ENCODE peak calls at places on chromosomes 4 and X, in ten cellular contexts. C, J, T, L, P, I, B, E, F and A are unnamed samples.

GRCh38 chrX:68699960-68700746 is 52.7 kb downstream of the STARD8 start:
- DNase-seq in C (no peak), B (no peak), P (peak; percentile 28), T (no peak), J (no peak), L (no peak), F (no peak), E (no peak), I (peak; percentile 37), A (peak; percentile 22)

GRCh38 chr4:181807771-181808170 is 435.4 kb upstream of the TENM3 start:
- DNase-seq in T (no peak), L (no peak), E (peak; percentile 69), B (no peak), C (no peak), F (no peak), I (no peak), P (no peak), J (no peak), A (no peak)

GRCh38 chrX:139720136-139720535 is 12.2 kb upstream of the MCF2 start:
- DNase-seq in C (no peak), E (peak; percentile 11), I (peak; percentile 1), P (peak; percentile 23), L (no peak), J (no peak), B (no peak), T (no peak), F (no peak), A (peak; percentile 4)

GRCh38 chr4:184310171-184310567 is 92.5 kb upstream of the ENPP6 start:
- DNase-seq in I (no peak), C (peak; percentile 55), P (no peak), T (no peak), F (no peak), L (no peak), B (no peak), E (no peak), J (no peak), A (peak; percentile 19)

GRCh38 chr4:80875642-80876041 is 154.9 kb upstream of the BMP3 start:
- DNase-seq in B (no peak), T (no peak), P (no peak), I (no peak), L (no peak), E (no peak), C (no peak), F (no peak), J (no peak), A (no peak)

GRCh38 chrX:69300323-69300722 is 135.1 kb upstream of the PJA1 start:
- DNase-seq in P (no peak), B (no peak), E (no peak), J (no peak), C (no peak), I (no peak), F (no peak), T (no peak), L (no peak), A (no peak)

GRCh38 chrX:150482537-150483217 is 85.7 kb upstream of the MTM1 start:
- DNase-seq in L (no peak), P (peak; percentile 57), B (no peak), J (peak; percentile 11), C (no peak), T (no peak), F (no peak), I (peak; percentile 92), E (peak; percentile 63), A (peak; percentile 87)

GRCh38 chrX:129925305-129926092 is 19.5 kb downstream of the UTP14A start:
- DNase-seq in T (peak; percentile 79), F (peak; percentile 69), P (peak; percentile 72), L (peak; percentile 41), B (peak; percentile 49), J (peak; percentile 77), C (peak; percentile 66), E (peak; percentile 91), I (peak; percentile 50), A (peak; percentile 72)

GRCh38 chr4:75180790-75181776 is 248.2 kb downstream of the PARM1 start:
- DNase-seq in F (no peak), J (no peak), I (no peak), P (no peak), C (no peak), T (no peak), B (no peak), L (no peak), E (no peak), A (peak; percentile 22)

GRCh38 chr4:71784569-71785197 is 804 bp upstream of the GC start:
- DNase-seq in T (no peak), F (no peak), I (no peak), J (no peak), E (no peak), B (no peak), C (no peak), P (no peak), L (no peak), A (no peak)

GRCh38 chr4:24179201-24179840 is 289.5 kb upstream of the PPARGC1A start:
- DNase-seq in I (no peak), E (no peak), T (no peak), C (peak; percentile 42), F (no peak), L (no peak), B (no peak), P (no peak), J (no peak), A (peak; percentile 57)

GRCh38 chr4:86508436-86508835 is 85.7 kb upstream of the PTPN13 start:
- DNase-seq in P (peak; percentile 66), F (no peak), T (no peak), B (no peak), E (peak; percentile 38), L (no peak), C (no peak), J (peak; percentile 42), I (no peak), A (no peak)

GRCh38 chrX:134803551-134804183 is 145.4 kb upstream of the PLAC1 start:
- DNase-seq in F (no peak), L (no peak), B (no peak), P (no peak), I (no peak), T (no peak), E (no peak), C (no peak), J (no peak), A (no peak)

GRCh38 chr4:85744950-85745349 is 270.0 kb downstream of the ARHGAP24 start:
- DNase-seq in E (no peak), J (peak; percentile 49), T (no peak), I (peak; percentile 35), F (no peak), B (no peak), P (peak; percentile 56), L (no peak), C (no peak), A (peak; percentile 76)

GRCh38 chr4:82623284-82623683 is 61.5 kb upstream of the TMEM150C start:
- DNase-seq in B (no peak), L (no peak), J (no peak), P (no peak), C (no peak), I (no peak), F (no peak), T (no peak), E (no peak), A (no peak)

GRCh38 chrX:151929131-151929530 is 16.4 kb downstream of the MAGEA4 start:
- DNase-seq in J (no peak), P (no peak), E (no peak), T (no peak), C (no peak), L (no peak), I (no peak), F (no peak), B (no peak), A (no peak)

GRCh38 chrX:69314436-69315348 is 149.4 kb upstream of the PJA1 start:
- DNase-seq in E (no peak), I (no peak), C (no peak), F (peak; percentile 21), P (no peak), B (no peak), J (no peak), L (no peak), T (no peak), A (no peak)

GRCh38 chrX:67648361-67648760 is 104.5 kb downstream of the AR start:
- DNase-seq in C (no peak), E (no peak), L (no peak), F (no peak), P (no peak), T (no peak), I (no peak), B (no peak), J (no peak), A (no peak)
- TF ChIP-seq CTCF in C (no peak), E (no peak), L (no peak), F (no peak), P (no peak), T (no peak), I (no peak), B (no peak), J (no peak), A (no peak)

GRCh38 chr4:78293841-78294301 is 236.7 kb downstream of the FRAS1 start:
- DNase-seq in B (no peak), I (peak; percentile 65), L (no peak), T (no peak), F (no peak), C (no peak), E (peak; percentile 79), P (peak; percentile 88), J (no peak), A (peak; percentile 57)
- TF ChIP-seq CTCF in B (no peak), I (no peak), L (no peak), T (no peak), F (no peak), C (no peak), E (peak; percentile 31), P (peak; percentile 26), J (no peak), A (no peak)

GRCh38 chrX:104310657-104311056 is 55.9 kb upstream of the ESX1 start:
- DNase-seq in E (no peak), P (no peak), J (no peak), L (no peak), F (no peak), I (no peak), T (no peak), B (no peak), C (no peak), A (no peak)

GRCh38 chrX:104306180-104306579 is 51.4 kb upstream of the ESX1 start:
- DNase-seq in B (no peak), F (no peak), P (no peak), T (no peak), J (no peak), I (no peak), C (no peak), L (no peak), E (no peak), A (no peak)

GRCh38 chrX:104310084-104310483 is 55.4 kb upstream of the ESX1 start:
- DNase-seq in I (peak; percentile 37), B (no peak), P (peak; percentile 49), T (no peak), C (no peak), L (no peak), E (peak; percentile 66), F (no peak), J (peak; percentile 43), A (peak; percentile 37)

GRCh38 chrX:104307341-104307740 is 52.6 kb upstream of the ESX1 start:
- DNase-seq in C (no peak), B (no peak), P (no peak), J (no peak), E (no peak), T (no peak), L (no peak), F (no peak), I (no peak), A (peak; percentile 16)

GRCh38 chrX:104309169-104309568 is 54.4 kb upstream of the ESX1 start:
- DNase-seq in E (no peak), P (no peak), I (no peak), J (no peak), L (no peak), F (no peak), T (no peak), B (no peak), C (no peak), A (no peak)
- TF ChIP-seq CTCF in E (peak; percentile 19), P (peak; percentile 3), I (peak; percentile 14), J (no peak), L (no peak), F (no peak), T (no peak), B (peak; percentile 6), C (no peak), A (no peak)

GRCh38 chr4:932713-933070 is 432 bp downstream of the TMEM175 start:
- DNase-seq in B (no peak), E (no peak), T (peak; percentile 20), I (no peak), F (no peak), P (no peak), J (no peak), C (peak; percentile 45), L (no peak), A (no peak)
- TF ChIP-seq CTCF in B (peak; percentile 24), E (peak; percentile 42), T (no peak), I (peak; percentile 0), F (no peak), P (no peak), J (no peak), C (no peak), L (no peak), A (no peak)